ENCODE peak calls at places on chromosomes 12 and 14, in seven cellular contexts. S is HFF-Myc, R is WERI-Rb-1, Q is cardiac muscle cell, Y is upper lobe of right lung, P is esophagus squamous epithelium, F is mammary epithelial cell. Z is an unnamed sample.

GRCh38 chr14:103820382-103820781 is 27.0 kb downstream of the PPP1R13B start:
- DNase-seq in S (no peak), R (no peak), Q (no peak), Y (no peak), P (no peak), F (no peak), Z (no peak)

GRCh38 chr12:75862692-75863471 is 168.7 kb downstream of the PHLDA1 start:
- DNase-seq in S (no peak), R (no peak), Q (no peak), Y (no peak), P (no peak), F (peak), Z (no peak)

GRCh38 chr12:72323881-72324280 is 51.7 kb downstream of the TRHDE start:
- DNase-seq in S (no peak), R (no peak), Q (no peak), Y (no peak), P (no peak), F (no peak), Z (no peak)

GRCh38 chr12:41514050-41514449 is 325.9 kb downstream of the PDZRN4 start:
- DNase-seq in S (no peak), R (no peak), Q (peak), Y (no peak), P (no peak), F (no peak), Z (no peak)

GRCh38 chr14:89283327-89284060 is 133.5 kb downstream of the FOXN3 start:
- DNase-seq in S (no peak), R (no peak), Q (no peak), Y (no peak), P (no peak), F (no peak), Z (no peak)

GRCh38 chr12:98594050-98594853 is 766 bp downstream of the SLC25A3 start:
- DNase-seq in S (no peak), R (peak), Q (peak), Y (peak), P (no peak), F (peak), Z (no peak)

GRCh38 chr12:4910502-4911315 is 1.0 kb downstream of the KCNA1 start:
- DNase-seq in S (no peak), R (no peak), Q (no peak), Y (no peak), P (no peak), F (no peak), Z (no peak)

GRCh38 chr14:104388011-104388521 is 191.5 kb upstream of the C14orf180 start:
- DNase-seq in S (no peak), R (no peak), Q (no peak), Y (peak), P (no peak), F (no peak), Z (no peak)

GRCh38 chr14:105859717-105860614 is 333.6 kb downstream of the TMEM121 start:
- DNase-seq in S (no peak), R (peak), Q (no peak), Y (peak), P (no peak), F (no peak), Z (no peak)

GRCh38 chr12:110122929-110123328 is 1.2 kb upstream of the IFT81 start:
- DNase-seq in S (no peak), R (no peak), Q (no peak), Y (no peak), P (no peak), F (no peak), Z (no peak)

GRCh38 chr14:33052899-33053400 is 114.3 kb downstream of the NPAS3 start:
- DNase-seq in S (no peak), R (peak), Q (no peak), Y (no peak), P (no peak), F (no peak), Z (no peak)

GRCh38 chr12:130427381-130427887 is 89.7 kb downstream of the PIWIL1 start:
- DNase-seq in S (no peak), R (no peak), Q (no peak), Y (peak), P (no peak), F (no peak), Z (no peak)

GRCh38 chr12:29763301-29763683 is 20.4 kb downstream of the TMTC1 start:
- DNase-seq in S (no peak), R (no peak), Q (no peak), Y (no peak), P (no peak), F (no peak), Z (no peak)

GRCh38 chr14:76761198-76761848 is at the start of gene VASH1:
- DNase-seq in S (no peak), R (peak), Q (peak), Y (peak), P (no peak), F (peak), Z (peak)

GRCh38 chr14:101062065-101062450 is 158.5 kb upstream of the RTL1 start:
- DNase-seq in S (no peak), R (no peak), Q (no peak), Y (peak), P (no peak), F (no peak), Z (peak)

GRCh38 chr12:93742086-93742934 is 65.1 kb downstream of the CRADD start:
- DNase-seq in S (peak), R (peak), Q (peak), Y (peak), P (no peak), F (peak), Z (peak)

GRCh38 chr14:85634205-85634604 is 104.3 kb downstream of the FLRT2 start:
- DNase-seq in S (peak), R (no peak), Q (no peak), Y (no peak), P (no peak), F (peak), Z (no peak)

GRCh38 chr14:22650960-22651521 is 6.9 kb upstream of the OR6J1 start:
- DNase-seq in S (peak), R (no peak), Q (no peak), Y (no peak), P (no peak), F (peak), Z (no peak)

GRCh38 chr12:96078281-96078761 is 42.9 kb upstream of the LTA4H start:
- DNase-seq in S (no peak), R (no peak), Q (no peak), Y (peak), P (no peak), F (no peak), Z (peak)

GRCh38 chr12:13342971-13343370 is 146.4 kb downstream of the EMP1 start:
- DNase-seq in S (no peak), R (no peak), Q (no peak), Y (no peak), P (no peak), F (peak), Z (no peak)

GRCh38 chr14:37172024-37172869 is at the start of gene SLC25A21:
- DNase-seq in S (peak), R (peak), Q (peak), Y (peak), P (no peak), F (peak), Z (peak)

GRCh38 chr14:99603965-99604765 is at the start of gene CCDC85C:
- DNase-seq in S (peak), R (peak), Q (peak), Y (peak), P (peak), F (peak), Z (peak)

DNA sequence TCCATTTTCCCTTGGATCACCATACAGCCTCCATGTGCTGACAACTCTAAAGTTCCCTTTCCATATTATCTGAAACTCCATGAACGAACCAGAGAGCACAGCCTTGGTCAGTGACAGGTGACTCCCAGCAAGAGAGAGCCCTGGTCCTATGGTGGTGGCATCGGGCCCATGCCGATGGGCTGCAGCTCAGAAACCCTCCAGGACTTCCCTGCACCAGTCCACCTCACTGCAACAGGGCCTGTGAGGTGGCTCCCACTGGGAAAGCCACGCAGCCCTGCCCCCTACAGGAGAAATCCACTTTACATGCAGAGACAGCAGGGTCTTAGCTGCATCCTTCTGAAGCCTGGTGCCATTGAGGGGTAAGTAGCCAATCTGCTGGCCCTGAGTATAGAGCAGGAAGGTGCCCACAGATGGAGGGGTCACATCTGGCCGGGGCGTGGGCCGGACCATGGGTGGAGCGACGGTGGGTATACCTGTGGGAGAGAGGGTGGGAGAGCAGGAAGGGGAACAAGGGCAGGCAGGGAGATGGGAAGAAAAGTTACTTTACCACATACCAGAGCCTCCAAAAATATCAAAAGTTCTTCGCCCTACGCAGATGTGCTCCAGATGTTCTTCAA is 24.7 kb downstream of the RTRAF start:
- DNase-seq in S (no peak), R (peak), Q (peak), Y (no peak), P (no peak), F (no peak), Z (no peak)
- TF ChIP-seq CTCF in S (peak), R (peak), Q (peak), Y (peak), P (no peak), F (no peak), Z (no peak)

GRCh38 chr14:74202113-74202512 is 37.1 kb upstream of the VSX2 start:
- DNase-seq in S (no peak), R (no peak), Q (no peak), Y (no peak), P (no peak), F (no peak), Z (no peak)

GRCh38 chr14:74203546-74203945 is 35.7 kb upstream of the VSX2 start:
- DNase-seq in S (no peak), R (no peak), Q (no peak), Y (no peak), P (no peak), F (no peak), Z (no peak)

GRCh38 chr14:74204481-74204880 is 34.8 kb upstream of the VSX2 start:
- DNase-seq in S (no peak), R (no peak), Q (no peak), Y (no peak), P (no peak), F (no peak), Z (no peak)

GRCh38 chr14:74211945-74212580 is 27.2 kb upstream of the VSX2 start:
- DNase-seq in S (no peak), R (no peak), Q (no peak), Y (no peak), P (no peak), F (no peak), Z (no peak)

GRCh38 chr14:74207943-74208342 is 31.3 kb upstream of the VSX2 start:
- DNase-seq in S (no peak), R (peak), Q (no peak), Y (no peak), P (no peak), F (peak), Z (no peak)
- TF ChIP-seq CTCF in S (peak), R (peak), Q (peak), Y (no peak), P (peak), F (peak), Z (no peak)

GRCh38 chr12:124393831-124394230 is 98.9 kb downstream of the RFLNA start:
- DNase-seq in S (no peak), R (no peak), Q (no peak), Y (no peak), P (no peak), F (no peak), Z (no peak)

GRCh38 chr12:124392991-124393790 is 98.3 kb downstream of the RFLNA start:
- DNase-seq in S (no peak), R (no peak), Q (no peak), Y (peak), P (no peak), F (no peak), Z (peak)

GRCh38 chr12:124391340-124392261 is 96.7 kb downstream of the RFLNA start:
- DNase-seq in S (no peak), R (no peak), Q (no peak), Y (peak), P (peak), F (no peak), Z (peak)

GRCh38 chr12:124390442-124391116 is 95.7 kb downstream of the RFLNA start:
- DNase-seq in S (no peak), R (no peak), Q (no peak), Y (peak), P (no peak), F (no peak), Z (no peak)

DNA sequence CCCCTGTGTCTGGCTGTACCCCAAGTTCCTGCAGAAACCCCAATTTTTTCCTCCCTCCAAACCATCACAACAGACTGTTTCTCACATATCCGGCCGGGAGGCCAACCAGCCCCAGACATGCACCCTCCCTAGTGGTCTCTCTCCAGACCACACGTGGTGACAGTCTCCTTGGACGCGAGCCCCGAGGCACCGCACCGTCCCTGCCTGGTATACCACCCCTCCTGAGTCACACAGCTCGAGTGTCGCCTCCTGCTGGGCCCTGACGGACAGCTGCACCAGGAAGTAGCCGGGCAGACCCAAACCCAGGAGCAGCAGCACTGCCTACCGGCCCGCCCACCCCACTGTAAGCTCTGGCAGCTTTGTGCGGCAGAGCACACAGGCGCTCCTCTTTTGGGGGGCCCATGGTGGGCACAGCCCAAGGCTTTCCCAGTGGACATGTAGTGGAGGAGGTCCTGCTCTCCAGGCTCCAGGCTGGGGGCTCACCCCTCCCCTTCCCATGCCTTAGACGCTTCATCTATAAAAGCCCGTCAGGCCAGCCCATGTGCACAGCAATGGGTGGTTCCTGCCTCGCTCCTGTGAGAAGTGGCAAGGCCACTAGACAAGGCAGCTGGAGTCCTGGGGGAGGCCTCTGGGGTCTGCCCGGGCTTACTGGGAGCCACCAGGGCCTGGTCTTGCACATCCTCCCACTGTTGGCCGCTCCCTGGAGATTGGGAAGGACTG is 97.5 kb downstream of the RFLNA start:
- DNase-seq in S (no peak), R (peak), Q (peak), Y (no peak), P (no peak), F (no peak), Z (no peak)
- TF ChIP-seq CTCF in S (peak), R (peak), Q (peak), Y (peak), P (no peak), F (no peak), Z (no peak)

GRCh38 chr14:52951730-52952481 is 1.1 kb upstream of the FERMT2 start:
- DNase-seq in S (peak), R (peak), Q (peak), Y (no peak), P (no peak), F (peak), Z (peak)

GRCh38 chr14:52950898-52951729 is at the start of gene FERMT2:
- DNase-seq in S (peak), R (peak), Q (peak), Y (peak), P (no peak), F (peak), Z (peak)

GRCh38 chr14:52949711-52950409 is 990 bp downstream of the FERMT2 start:
- DNase-seq in S (no peak), R (no peak), Q (peak), Y (no peak), P (no peak), F (peak), Z (no peak)

GRCh38 chr14:52950410-52950897 is 396 bp downstream of the FERMT2 start:
- DNase-seq in S (peak), R (peak), Q (peak), Y (peak), P (no peak), F (peak), Z (peak)

GRCh38 chr14:52954346-52955214 is 3.7 kb upstream of the FERMT2 start:
- DNase-seq in S (no peak), R (no peak), Q (peak), Y (no peak), P (no peak), F (no peak), Z (no peak)
- TF ChIP-seq CTCF in S (no peak), R (no peak), Q (no peak), Y (no peak), P (no peak), F (no peak), Z (no peak)

GRCh38 chr14:102496955-102497744 is 12.4 kb downstream of the ANKRD9 start:
- DNase-seq in S (no peak), R (no peak), Q (no peak), Y (peak), P (no peak), F (no peak), Z (no peak)

GRCh38 chr14:102498678-102499265 is 10.8 kb downstream of the ANKRD9 start:
- DNase-seq in S (no peak), R (no peak), Q (no peak), Y (no peak), P (no peak), F (no peak), Z (no peak)

GRCh38 chr14:102496331-102496691 is 13.3 kb downstream of the ANKRD9 start:
- DNase-seq in S (no peak), R (no peak), Q (no peak), Y (no peak), P (no peak), F (no peak), Z (no peak)

GRCh38 chr14:102499401-102500189 is 10.0 kb downstream of the ANKRD9 start:
- DNase-seq in S (no peak), R (no peak), Q (no peak), Y (peak), P (no peak), F (no peak), Z (no peak)

GRCh38 chr14:102498005-102498677 is 11.4 kb downstream of the ANKRD9 start:
- DNase-seq in S (no peak), R (peak), Q (no peak), Y (no peak), P (no peak), F (no peak), Z (no peak)
- TF ChIP-seq CTCF in S (peak), R (peak), Q (no peak), Y (no peak), P (peak), F (peak), Z (no peak)